ENCODE peak calls at places on chromosomes 5 and 9, in seven cellular contexts. K is foreskin fibroblast; W is heart right ventricle; M is MG63; D is tibial artery; J is psoas muscle; E is CD8-positive, alpha-beta T cell. N is an unnamed sample.

GRCh38 chr9:70257512-70257911 is 1.3 kb upstream of the SMC5 start:
- DNase-seq in J (no peak), M (no peak), D (no peak), W (no peak), K (no peak), E (no peak), N (no peak)

GRCh38 chr5:775960-776861 is 8.3 kb downstream of the ZDHHC11B start:
- DNase-seq in E (no peak), J (no peak), K (no peak), M (no peak), W (no peak), D (peak), N (no peak)

GRCh38 chr5:62386824-62387223 is 16.9 kb downstream of the DIMT1 start:
- DNase-seq in M (no peak), J (no peak), K (no peak), W (no peak), E (no peak), D (no peak), N (peak)

GRCh38 chr5:1008451-1009358 is at the start of gene NKD2:
- DNase-seq in D (peak), M (peak), K (no peak), E (peak), J (peak), W (peak), N (no peak)

GRCh38 chr9:76023715-76024195 is 133.3 kb downstream of the PCSK5 start:
- DNase-seq in W (no peak), D (no peak), J (no peak), E (peak), M (no peak), K (no peak), N (no peak)

GRCh38 chr9:129178983-129179382 is 922 bp upstream of the IER5L start:
- DNase-seq in K (no peak), J (no peak), D (no peak), M (no peak), E (no peak), W (no peak), N (no peak)

GRCh38 chr5:120510994-120511686 is 47.0 kb downstream of the PRR16 start:
- DNase-seq in E (no peak), J (no peak), K (no peak), M (no peak), D (no peak), W (no peak), N (no peak)

GRCh38 chr5:108345541-108346171 is 36.2 kb downstream of the FBXL17 start:
- DNase-seq in D (no peak), J (no peak), M (no peak), E (no peak), W (no peak), K (peak), N (peak)

GRCh38 chr5:163916376-163916775 is 411.0 kb downstream of the MAT2B start:
- DNase-seq in K (no peak), E (no peak), W (no peak), D (no peak), J (no peak), M (no peak), N (no peak)

GRCh38 chr5:169003721-169004481 is 297.0 kb downstream of the SLIT3 start:
- DNase-seq in J (no peak), E (no peak), W (no peak), M (peak), K (no peak), D (peak), N (peak)

GRCh38 chr5:102865510-102866314 is 110.6 kb downstream of the PAM start:
- DNase-seq in M (peak), W (peak), E (peak), J (peak), K (peak), D (peak), N (peak)

DNA sequence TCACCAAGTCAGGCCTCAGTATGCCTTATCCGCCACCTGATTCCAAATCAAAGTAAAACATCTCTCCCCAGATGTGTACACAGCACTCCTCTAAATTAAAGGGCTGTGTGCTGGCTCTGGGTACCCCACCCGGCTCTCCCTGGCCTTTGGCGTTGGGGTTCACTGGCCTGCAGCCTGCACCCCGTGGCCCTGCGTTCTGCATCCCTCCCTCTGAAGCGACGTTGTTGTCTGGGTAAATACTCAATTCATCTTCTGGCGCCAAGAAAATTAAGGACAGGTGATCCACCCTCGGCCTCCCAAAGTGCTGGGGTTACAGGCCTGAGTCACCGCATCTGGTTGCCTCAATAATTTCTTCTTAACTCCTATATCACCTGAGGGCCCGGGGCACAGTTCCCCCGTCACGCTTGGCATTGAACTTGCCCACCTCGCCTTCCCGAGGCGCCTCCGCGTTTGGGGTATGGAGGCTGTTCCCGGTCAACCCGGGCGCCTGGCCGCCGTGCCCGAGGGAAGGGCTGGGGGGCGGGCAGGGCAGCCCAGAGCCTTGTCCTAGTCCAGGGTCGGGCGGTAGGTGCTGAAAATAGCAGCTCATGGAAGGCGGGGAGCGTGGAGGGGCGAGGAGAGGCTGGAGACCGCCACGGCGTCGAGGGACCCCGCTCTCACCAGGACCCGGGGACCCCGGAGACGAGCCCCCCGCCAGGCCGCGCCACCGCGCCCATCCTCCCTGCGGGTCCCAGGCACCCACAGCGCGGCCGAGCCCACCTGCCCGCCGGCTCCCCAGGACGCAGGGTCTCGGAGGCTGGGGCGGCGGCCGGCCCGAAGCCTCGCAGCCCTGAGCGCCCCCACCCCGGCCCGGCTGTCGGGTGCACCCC is 531 bp downstream of the ABO start:
- DNase-seq in J (no peak), E (no peak), W (no peak), M (no peak), D (no peak), K (no peak), N (no peak)
- H3K4me3 ChIP-seq in J (peak), E (no peak), W (peak), M (no peak), D (peak), K (no peak), N (no peak)

GRCh38 chr5:159304961-159305595 is 25.2 kb downstream of the IL12B start:
- DNase-seq in M (no peak), D (no peak), W (no peak), K (no peak), J (no peak), E (no peak), N (no peak)

GRCh38 chr5:159313197-159313596 is 17.1 kb downstream of the IL12B start:
- DNase-seq in E (no peak), M (no peak), K (no peak), D (no peak), J (no peak), W (no peak), N (no peak)

GRCh38 chr5:159309689-159310433 is 20.4 kb downstream of the IL12B start:
- DNase-seq in K (no peak), E (no peak), M (no peak), D (no peak), J (no peak), W (no peak), N (no peak)

GRCh38 chr5:159311063-159311462 is 19.2 kb downstream of the IL12B start:
- DNase-seq in J (no peak), W (no peak), D (no peak), K (no peak), M (no peak), E (no peak), N (no peak)

GRCh38 chr5:159310492-159310891 is 19.8 kb downstream of the IL12B start:
- DNase-seq in E (peak), M (no peak), D (no peak), K (no peak), W (no peak), J (no peak), N (no peak)
- H3K4me3 ChIP-seq in E (peak), M (no peak), D (no peak), K (no peak), W (no peak), J (no peak), N (no peak)

GRCh38 chr5:125503958-125504357 is 757.5 kb upstream of the ZNF608 start:
- DNase-seq in W (no peak), J (no peak), M (no peak), E (no peak), D (no peak), K (no peak), N (no peak)

GRCh38 chr5:125510651-125511050 is 764.2 kb upstream of the ZNF608 start:
- DNase-seq in K (no peak), W (no peak), D (no peak), E (no peak), M (no peak), J (no peak), N (no peak)

GRCh38 chr5:125505062-125505461 is 758.6 kb upstream of the ZNF608 start:
- DNase-seq in E (no peak), D (no peak), W (no peak), M (no peak), J (no peak), K (no peak), N (no peak)

GRCh38 chr5:125508225-125508624 is 761.8 kb upstream of the ZNF608 start:
- DNase-seq in M (no peak), D (no peak), K (no peak), E (no peak), J (no peak), W (no peak), N (no peak)
- H3K4me3 ChIP-seq in M (no peak), D (no peak), K (no peak), E (no peak), J (no peak), W (no peak), N (no peak)

GRCh38 chr9:95670122-95670521 is 153.4 kb upstream of the PTCH1 start:
- DNase-seq in E (no peak), M (no peak), K (no peak), J (no peak), D (no peak), W (no peak), N (no peak)

GRCh38 chr9:95666096-95666784 is 149.5 kb upstream of the PTCH1 start:
- DNase-seq in K (no peak), D (no peak), E (no peak), M (no peak), W (no peak), J (no peak), N (no peak)

GRCh38 chr9:95667789-95668188 is 151.0 kb upstream of the PTCH1 start:
- DNase-seq in W (no peak), E (no peak), M (no peak), K (no peak), J (no peak), D (no peak), N (no peak)

GRCh38 chr9:95669253-95669652 is 152.5 kb upstream of the PTCH1 start:
- DNase-seq in W (no peak), D (no peak), K (no peak), E (no peak), M (no peak), J (no peak), N (no peak)

GRCh38 chr9:95666785-95667155 is 150.0 kb upstream of the PTCH1 start:
- DNase-seq in W (no peak), K (no peak), M (no peak), J (no peak), E (no peak), D (no peak), N (no peak)
- H3K4me3 ChIP-seq in W (no peak), K (no peak), M (no peak), J (no peak), E (no peak), D (no peak), N (no peak)

DNA sequence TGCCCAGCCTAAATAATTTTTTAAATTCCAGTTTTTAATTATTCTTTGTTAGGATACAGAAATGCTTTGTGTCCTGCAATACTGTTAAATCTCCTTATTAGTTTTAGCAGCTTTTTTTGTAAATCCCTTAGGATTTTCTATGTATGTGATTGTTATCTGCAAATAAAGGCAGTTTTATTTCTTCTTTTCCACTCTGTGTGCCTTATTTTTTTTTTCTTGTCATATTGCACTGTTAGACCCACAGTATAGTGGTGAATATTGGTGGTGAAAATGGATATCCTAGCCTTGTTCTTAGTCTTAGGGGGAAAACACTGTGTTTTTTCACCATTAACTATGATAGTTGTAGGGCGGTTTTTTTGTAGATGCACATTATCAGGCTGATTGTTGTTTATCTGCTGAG is 11.3 kb upstream of the KIAA1958 start:
- DNase-seq in E (no peak), K (no peak), W (no peak), D (no peak), M (no peak), J (no peak), N (no peak)
- H3K4me3 ChIP-seq in E (no peak), K (no peak), W (no peak), D (no peak), M (no peak), J (no peak), N (no peak)

GRCh38 chr5:10420468-10420867 is 21.2 kb upstream of the ROPN1L start:
- DNase-seq in J (no peak), K (no peak), M (no peak), W (no peak), D (no peak), E (no peak), N (no peak)
- H3K4me3 ChIP-seq in J (no peak), K (no peak), M (no peak), W (no peak), D (no peak), E (no peak), N (no peak)